ENCODE peak calls at places on chromosomes 12 and 14, in ten cellular contexts. One of them, this sample, is unnamed.

GRCh38 chr12:49580572-49581535 is 12.9 kb upstream of the MCRS1 start:
- DNase-seq in progenitor cell of endocrine pancreas: peak
- DNase-seq in astrocyte of the spinal cord: peak
- DNase-seq in uterus: peak
- DNase-seq in right lobe of liver: no peak
- DNase-seq in brain microvascular endothelial cell: peak
- DNase-seq in RWPE1: peak
- DNase-seq in mucosa of descending colon: peak
- DNase-seq in GM10248: peak
- DNase-seq in neural crest cell: peak
- DNase-seq in this sample: peak

GRCh38 chr12:62256408-62257079 is 3.7 kb upstream of the USP15 start:
- DNase-seq in neural crest cell: no peak
- DNase-seq in RWPE1: no peak
- DNase-seq in right lobe of liver: no peak
- DNase-seq in uterus: no peak
- DNase-seq in mucosa of descending colon: no peak
- DNase-seq in progenitor cell of endocrine pancreas: no peak
- DNase-seq in GM10248: no peak
- DNase-seq in astrocyte of the spinal cord: no peak
- DNase-seq in brain microvascular endothelial cell: no peak
- DNase-seq in this sample: peak

GRCh38 chr12:94621662-94622359 is 28.5 kb downstream of the TMCC3 start:
- DNase-seq in mucosa of descending colon: peak
- DNase-seq in RWPE1: peak
- DNase-seq in GM10248: peak
- DNase-seq in astrocyte of the spinal cord: peak
- DNase-seq in progenitor cell of endocrine pancreas: no peak
- DNase-seq in right lobe of liver: no peak
- DNase-seq in brain microvascular endothelial cell: peak
- DNase-seq in uterus: no peak
- DNase-seq in neural crest cell: no peak
- DNase-seq in this sample: no peak

GRCh38 chr14:94110552-94111181 is at the start of gene IFI27:
- DNase-seq in progenitor cell of endocrine pancreas: no peak
- DNase-seq in uterus: peak
- DNase-seq in mucosa of descending colon: peak
- DNase-seq in RWPE1: peak
- DNase-seq in right lobe of liver: no peak
- DNase-seq in astrocyte of the spinal cord: peak
- DNase-seq in neural crest cell: no peak
- DNase-seq in brain microvascular endothelial cell: no peak
- DNase-seq in GM10248: no peak
- DNase-seq in this sample: no peak

GRCh38 chr12:112163471-112164325 is 38.3 kb downstream of the TRAFD1 start:
- DNase-seq in mucosa of descending colon: no peak
- DNase-seq in right lobe of liver: no peak
- DNase-seq in astrocyte of the spinal cord: no peak
- DNase-seq in GM10248: no peak
- DNase-seq in uterus: no peak
- DNase-seq in neural crest cell: no peak
- DNase-seq in brain microvascular endothelial cell: no peak
- DNase-seq in progenitor cell of endocrine pancreas: no peak
- DNase-seq in RWPE1: no peak
- DNase-seq in this sample: no peak

GRCh38 chr12:130460611-130461478 is 123.2 kb downstream of the PIWIL1 start:
- DNase-seq in neural crest cell: no peak
- DNase-seq in mucosa of descending colon: no peak
- DNase-seq in uterus: no peak
- DNase-seq in RWPE1: no peak
- DNase-seq in progenitor cell of endocrine pancreas: no peak
- DNase-seq in brain microvascular endothelial cell: no peak
- DNase-seq in GM10248: no peak
- DNase-seq in right lobe of liver: peak
- DNase-seq in astrocyte of the spinal cord: no peak
- DNase-seq in this sample: no peak

GRCh38 chr14:101813833-101814232 is 52.3 kb downstream of the PPP2R5C start:
- DNase-seq in uterus: no peak
- DNase-seq in neural crest cell: no peak
- DNase-seq in RWPE1: no peak
- DNase-seq in astrocyte of the spinal cord: no peak
- DNase-seq in progenitor cell of endocrine pancreas: no peak
- DNase-seq in mucosa of descending colon: no peak
- DNase-seq in brain microvascular endothelial cell: no peak
- DNase-seq in GM10248: no peak
- DNase-seq in right lobe of liver: no peak
- DNase-seq in this sample: no peak

GRCh38 chr14:59829941-59830734 is 40.4 kb downstream of the RTN1 start:
- DNase-seq in GM10248: no peak
- DNase-seq in neural crest cell: no peak
- DNase-seq in uterus: no peak
- DNase-seq in right lobe of liver: no peak
- DNase-seq in mucosa of descending colon: no peak
- DNase-seq in brain microvascular endothelial cell: peak
- DNase-seq in RWPE1: no peak
- DNase-seq in astrocyte of the spinal cord: peak
- DNase-seq in progenitor cell of endocrine pancreas: no peak
- DNase-seq in this sample: no peak

DNA sequence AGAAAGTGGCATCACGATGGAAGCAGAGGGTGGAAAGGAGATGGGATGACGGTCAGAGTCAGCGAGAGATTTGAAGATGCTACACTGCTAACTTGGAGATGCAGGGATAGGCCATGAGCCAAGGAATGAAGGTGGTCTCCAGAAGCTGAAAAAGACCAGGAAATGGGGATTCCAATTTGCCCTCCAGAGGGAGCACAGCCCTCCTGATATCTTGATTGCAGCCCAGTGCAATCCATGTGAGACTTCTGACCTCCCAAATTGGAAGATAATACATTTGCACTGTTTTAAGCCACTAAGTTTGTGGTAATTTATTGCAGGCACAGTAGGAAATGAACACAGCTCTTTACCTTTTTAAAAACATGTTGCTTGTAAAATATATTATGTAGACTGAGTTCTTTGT is 549.5 kb downstream of the VRK1 start:
- DNase-seq in neural crest cell: no peak
- DNase-seq in RWPE1: no peak
- DNase-seq in mucosa of descending colon: no peak
- DNase-seq in GM10248: no peak
- DNase-seq in brain microvascular endothelial cell: no peak
- DNase-seq in right lobe of liver: no peak
- DNase-seq in uterus: no peak
- DNase-seq in astrocyte of the spinal cord: no peak
- DNase-seq in progenitor cell of endocrine pancreas: no peak
- DNase-seq in this sample: no peak
- TF ChIP-seq CTCF in neural crest cell: no peak
- TF ChIP-seq CTCF in RWPE1: no peak
- TF ChIP-seq CTCF in mucosa of descending colon: no peak
- TF ChIP-seq CTCF in GM10248: no peak
- TF ChIP-seq CTCF in brain microvascular endothelial cell: no peak
- TF ChIP-seq CTCF in right lobe of liver: no peak
- TF ChIP-seq CTCF in uterus: no peak
- TF ChIP-seq CTCF in astrocyte of the spinal cord: no peak
- TF ChIP-seq CTCF in progenitor cell of endocrine pancreas: no peak
- TF ChIP-seq CTCF in this sample: no peak

DNA sequence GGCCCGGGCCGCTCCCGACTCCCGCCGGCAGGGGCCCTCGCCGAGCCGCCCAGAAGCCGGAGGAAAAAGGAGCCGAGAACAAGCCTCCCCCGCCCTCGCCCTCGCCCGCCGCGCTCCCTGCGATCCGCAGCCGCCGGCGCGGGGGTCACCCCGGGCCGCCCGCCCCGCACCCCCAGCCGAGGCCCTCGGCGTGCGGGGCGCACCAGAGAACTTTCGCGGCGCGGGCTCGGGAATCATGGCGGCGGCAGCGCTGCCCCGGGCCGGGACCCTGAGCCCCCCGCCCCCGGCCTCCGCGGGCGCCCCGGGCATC is 519 bp downstream of the CDK2AP1 start:
- DNase-seq in astrocyte of the spinal cord: peak
- DNase-seq in right lobe of liver: peak
- DNase-seq in GM10248: peak
- DNase-seq in RWPE1: peak
- DNase-seq in brain microvascular endothelial cell: peak
- DNase-seq in uterus: peak
- DNase-seq in mucosa of descending colon: peak
- DNase-seq in neural crest cell: peak
- DNase-seq in progenitor cell of endocrine pancreas: peak
- DNase-seq in this sample: no peak
- TF ChIP-seq CTCF in astrocyte of the spinal cord: peak
- TF ChIP-seq CTCF in right lobe of liver: peak
- TF ChIP-seq CTCF in GM10248: peak
- TF ChIP-seq CTCF in RWPE1: peak
- TF ChIP-seq CTCF in brain microvascular endothelial cell: peak
- TF ChIP-seq CTCF in uterus: peak
- TF ChIP-seq CTCF in mucosa of descending colon: peak
- TF ChIP-seq CTCF in neural crest cell: peak
- TF ChIP-seq CTCF in progenitor cell of endocrine pancreas: peak
- TF ChIP-seq CTCF in this sample: peak

DNA sequence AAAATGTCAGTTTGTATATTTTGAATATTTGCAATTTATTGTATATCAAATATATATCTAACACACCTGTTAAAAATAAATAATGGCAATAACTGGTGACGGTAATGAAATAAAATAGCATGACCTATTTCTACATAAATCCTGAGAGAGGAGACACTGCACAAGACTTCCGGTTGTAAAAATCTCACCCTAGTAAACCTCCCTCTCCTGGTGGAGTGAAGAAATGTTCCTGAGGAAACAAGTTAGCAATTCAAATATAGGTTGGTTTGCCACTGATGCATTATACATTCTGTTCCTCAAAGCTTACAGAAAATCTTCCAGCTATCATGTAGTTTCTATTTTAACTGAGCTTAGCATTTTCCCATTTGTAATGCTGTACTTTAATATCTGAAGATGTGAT is 166.2 kb upstream of the SYT10 start:
- DNase-seq in right lobe of liver: no peak
- DNase-seq in uterus: no peak
- DNase-seq in progenitor cell of endocrine pancreas: no peak
- DNase-seq in neural crest cell: no peak
- DNase-seq in mucosa of descending colon: no peak
- DNase-seq in RWPE1: peak
- DNase-seq in brain microvascular endothelial cell: no peak
- DNase-seq in astrocyte of the spinal cord: no peak
- DNase-seq in GM10248: no peak
- DNase-seq in this sample: no peak
- TF ChIP-seq CTCF in right lobe of liver: peak
- TF ChIP-seq CTCF in uterus: no peak
- TF ChIP-seq CTCF in progenitor cell of endocrine pancreas: peak
- TF ChIP-seq CTCF in neural crest cell: peak
- TF ChIP-seq CTCF in mucosa of descending colon: no peak
- TF ChIP-seq CTCF in RWPE1: peak
- TF ChIP-seq CTCF in brain microvascular endothelial cell: peak
- TF ChIP-seq CTCF in astrocyte of the spinal cord: peak
- TF ChIP-seq CTCF in GM10248: no peak
- TF ChIP-seq CTCF in this sample: no peak

DNA sequence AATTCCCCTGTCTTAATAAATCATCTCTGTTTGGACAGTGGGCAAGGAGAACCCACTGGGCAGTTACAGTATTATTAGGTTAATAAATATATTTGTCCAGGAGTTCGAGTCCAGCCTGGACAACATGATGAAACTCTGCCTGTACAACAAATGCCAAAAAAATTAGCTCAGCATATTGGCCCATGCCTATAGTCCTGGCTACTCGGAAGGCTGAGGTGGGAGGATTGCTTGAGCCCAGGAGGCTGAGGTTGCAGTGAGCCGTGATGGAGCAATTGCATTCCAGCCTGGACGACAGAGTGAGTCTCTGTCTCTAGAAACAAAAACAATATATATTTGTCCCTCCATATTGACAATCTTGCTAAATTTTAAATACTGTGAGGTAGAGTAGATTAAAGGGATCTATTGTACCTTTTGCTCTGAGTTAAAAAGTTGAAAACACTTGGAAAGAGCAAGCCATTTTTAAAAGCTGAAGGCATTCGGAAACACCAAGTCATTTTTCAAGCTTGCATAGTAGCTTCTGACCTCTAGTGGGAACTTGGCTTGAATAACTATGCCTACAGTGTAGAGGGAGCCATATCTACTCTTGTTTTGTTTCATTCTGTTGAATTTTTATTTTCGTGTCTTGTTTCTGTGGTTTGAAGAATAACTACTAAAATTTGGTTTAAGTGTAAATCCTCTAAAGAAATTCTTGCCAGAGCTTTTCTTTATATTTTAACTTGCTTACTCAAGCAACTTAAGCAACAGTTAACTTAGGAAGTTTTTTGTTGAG is 14.6 kb upstream of the EEA1 start:
- DNase-seq in uterus: no peak
- DNase-seq in GM10248: no peak
- DNase-seq in mucosa of descending colon: no peak
- DNase-seq in progenitor cell of endocrine pancreas: no peak
- DNase-seq in neural crest cell: no peak
- DNase-seq in brain microvascular endothelial cell: no peak
- DNase-seq in astrocyte of the spinal cord: peak
- DNase-seq in right lobe of liver: no peak
- DNase-seq in RWPE1: no peak
- DNase-seq in this sample: no peak
- TF ChIP-seq CTCF in uterus: no peak
- TF ChIP-seq CTCF in GM10248: peak
- TF ChIP-seq CTCF in mucosa of descending colon: no peak
- TF ChIP-seq CTCF in progenitor cell of endocrine pancreas: no peak
- TF ChIP-seq CTCF in neural crest cell: peak
- TF ChIP-seq CTCF in brain microvascular endothelial cell: peak
- TF ChIP-seq CTCF in astrocyte of the spinal cord: peak
- TF ChIP-seq CTCF in right lobe of liver: no peak
- TF ChIP-seq CTCF in RWPE1: no peak
- TF ChIP-seq CTCF in this sample: no peak

DNA sequence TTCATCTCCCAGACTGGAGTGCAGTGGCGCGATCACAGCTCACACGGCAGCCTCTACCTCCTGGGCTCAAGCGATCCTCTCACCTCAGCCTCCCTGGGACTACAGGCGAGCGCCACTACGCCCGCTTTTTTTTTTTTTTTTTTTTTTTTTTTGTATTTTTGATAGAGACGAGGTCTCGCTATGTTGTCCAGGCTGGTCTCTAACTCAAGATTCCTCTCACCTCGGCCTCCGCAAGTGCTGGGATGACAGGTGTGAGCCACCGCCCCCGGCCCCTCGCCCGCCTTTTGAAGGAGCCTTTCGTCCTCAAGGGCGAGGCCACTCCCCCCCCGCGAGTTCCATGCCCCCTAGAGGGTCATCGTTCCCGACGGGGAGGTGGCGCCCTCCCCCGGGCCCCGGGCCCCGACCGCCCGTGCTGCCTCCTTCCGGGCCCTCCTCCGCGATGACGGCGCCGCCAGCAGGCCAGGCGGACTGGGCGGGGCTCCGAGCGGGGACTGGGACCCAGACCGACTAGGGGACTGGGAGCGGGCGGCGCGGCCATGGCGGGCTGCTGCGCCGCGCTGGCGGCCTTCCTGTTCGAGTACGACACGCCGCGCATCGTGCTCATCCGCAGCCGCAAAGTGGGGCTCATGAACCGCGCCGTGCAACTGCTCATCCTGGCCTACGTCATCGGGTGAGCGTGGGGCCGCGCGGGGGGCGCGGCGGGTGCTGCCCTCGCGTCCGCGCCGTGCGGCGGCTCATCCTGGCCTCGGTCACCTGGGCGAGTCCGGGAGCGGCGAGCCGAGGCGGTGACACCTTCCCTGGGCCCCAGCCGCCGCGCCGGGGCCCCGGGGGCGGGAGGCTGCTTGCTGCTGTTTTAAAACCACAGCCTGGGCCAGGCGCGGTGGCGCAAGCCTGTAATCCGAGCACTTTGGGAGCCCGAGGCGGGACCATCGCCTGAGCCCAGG is at the start of gene P2RX4:
- DNase-seq in progenitor cell of endocrine pancreas: peak
- DNase-seq in mucosa of descending colon: peak
- DNase-seq in GM10248: peak
- DNase-seq in brain microvascular endothelial cell: peak
- DNase-seq in astrocyte of the spinal cord: peak
- DNase-seq in right lobe of liver: peak
- DNase-seq in uterus: peak
- DNase-seq in neural crest cell: peak
- DNase-seq in RWPE1: peak
- DNase-seq in this sample: peak
- TF ChIP-seq CTCF in progenitor cell of endocrine pancreas: peak
- TF ChIP-seq CTCF in mucosa of descending colon: peak
- TF ChIP-seq CTCF in GM10248: peak
- TF ChIP-seq CTCF in brain microvascular endothelial cell: no peak
- TF ChIP-seq CTCF in astrocyte of the spinal cord: no peak
- TF ChIP-seq CTCF in right lobe of liver: peak
- TF ChIP-seq CTCF in uterus: peak
- TF ChIP-seq CTCF in neural crest cell: peak
- TF ChIP-seq CTCF in RWPE1: peak
- TF ChIP-seq CTCF in this sample: no peak

This sample was measured in omental fat pad.